ENCODE peak calls at places on chromosomes 5 and 9, in five cellular contexts. H is RWPE1, A is heart right ventricle, K is PC-3, M is A549. P is an unnamed sample.

GRCh38 chr9:110192531-110193326 is 15.2 kb downstream of the C9orf152 start:
- DNase-seq in H (no peak), A (no peak), K (no peak), M (no peak), P (no peak)

GRCh38 chr5:145028626-145029025 is 806.5 kb downstream of the PRELID2 start:
- DNase-seq in H (no peak), A (no peak), K (no peak), M (no peak), P (no peak)

GRCh38 chr5:77168187-77168883 is 42.1 kb upstream of the PDE8B start:
- DNase-seq in H (no peak), A (peak), K (peak), M (peak), P (no peak)

GRCh38 chr5:154487541-154487940 is 9.5 kb upstream of the HAND1 start:
- DNase-seq in H (no peak), A (no peak), K (no peak), M (no peak), P (no peak)

GRCh38 chr5:95733100-95733499 is 2.0 kb downstream of the RHOBTB3 start:
- DNase-seq in H (no peak), A (no peak), K (no peak), M (no peak), P (no peak)

GRCh38 chr9:79858509-79858908 is 286.7 kb downstream of the TLE4 start:
- DNase-seq in H (peak), A (no peak), K (peak), M (peak), P (peak)

GRCh38 chr9:116421006-116421538 is 266.0 kb upstream of the TRIM32 start:
- DNase-seq in H (peak), A (no peak), K (no peak), M (no peak), P (peak)

GRCh38 chr5:79878721-79879336 is 112.2 kb downstream of the MTX3 start:
- DNase-seq in H (peak), A (no peak), K (peak), M (peak), P (no peak)

GRCh38 chr9:81605154-81605670 is 84.1 kb downstream of the TLE1 start:
- DNase-seq in H (no peak), A (no peak), K (peak), M (no peak), P (no peak)

GRCh38 chr5:132271251-132272246 is 14.1 kb downstream of the PDLIM4 start:
- DNase-seq in H (no peak), A (no peak), K (no peak), M (no peak), P (no peak)

GRCh38 chr9:135904121-135904520 is 3.2 kb downstream of the CAMSAP1 start:
- DNase-seq in H (no peak), A (no peak), K (no peak), M (no peak), P (no peak)

GRCh38 chr9:105690742-105691141 is 3.6 kb upstream of the TMEM38B start:
- DNase-seq in H (peak), A (no peak), K (peak), M (peak), P (no peak)

GRCh38 chr9:138065287-138065686 is 187.7 kb downstream of the CACNA1B start:
- DNase-seq in H (no peak), A (no peak), K (no peak), M (no peak), P (no peak)

GRCh38 chr5:57412010-57412409 is 70.6 kb downstream of the ACTBL2 start:
- DNase-seq in H (no peak), A (no peak), K (peak), M (no peak), P (no peak)

GRCh38 chr5:159097461-159098284 is 2.0 kb downstream of the EBF1 start:
- DNase-seq in H (no peak), A (peak), K (no peak), M (no peak), P (no peak)

GRCh38 chr9:37976714-37977477 is 73.0 kb upstream of the SLC25A51 start:
- DNase-seq in H (peak), A (no peak), K (peak), M (no peak), P (peak)

GRCh38 chr9:116939605-116940004 is 252.5 kb downstream of the TRIM32 start:
- DNase-seq in H (no peak), A (no peak), K (no peak), M (no peak), P (no peak)

GRCh38 chr5:136194611-136195010 is 1.6 kb upstream of the SMIM32 start:
- DNase-seq in H (no peak), A (no peak), K (no peak), M (no peak), P (no peak)

GRCh38 chr9:112868956-112869594 is 21.6 kb downstream of the SLC46A2 start:
- DNase-seq in H (no peak), A (no peak), K (no peak), M (no peak), P (no peak)

GRCh38 chr9:125509476-125509875 is 197.5 kb downstream of the MAPKAP1 start:
- DNase-seq in H (no peak), A (no peak), K (no peak), M (no peak), P (no peak)

DNA sequence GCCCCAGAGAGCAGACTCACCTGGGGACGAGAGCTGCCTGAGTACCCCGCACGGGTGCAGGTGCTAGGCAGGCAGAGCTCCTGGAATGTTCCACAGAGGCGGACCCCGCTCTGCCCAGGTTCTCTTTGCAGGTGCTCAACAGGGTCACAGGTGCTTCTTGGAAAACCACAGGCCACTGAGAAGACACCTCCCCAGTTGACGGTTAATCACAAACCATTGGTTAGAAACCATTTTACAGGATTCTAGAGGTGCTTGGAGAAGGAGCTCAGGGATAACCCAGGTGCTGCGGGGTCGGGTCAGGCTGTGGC is 17.3 kb upstream of the SLC6A19 start:
- DNase-seq in H (no peak), A (no peak), K (no peak), M (no peak), P (no peak)
- H3K27ac ChIP-seq in H (no peak), A (no peak), K (no peak), M (no peak), P (no peak)

DNA sequence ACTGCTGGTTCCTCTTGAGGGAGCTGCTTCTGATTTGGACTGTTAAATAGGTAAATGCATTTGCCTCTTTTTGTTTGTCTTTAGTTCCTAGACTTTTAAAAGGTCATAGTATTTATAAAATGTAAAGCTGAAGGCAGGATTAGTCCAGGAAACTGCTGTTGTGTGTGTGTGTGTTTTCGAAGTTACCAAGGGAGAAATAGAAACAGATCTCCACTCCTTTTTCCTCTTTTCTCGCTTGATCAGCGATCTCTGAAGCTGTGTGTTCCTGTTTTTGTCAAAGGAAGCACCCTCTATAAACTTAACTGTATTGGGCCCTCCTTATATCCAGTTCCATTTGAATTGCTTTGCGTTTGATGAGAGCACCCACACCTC is 819 bp downstream of the SNX2 start:
- DNase-seq in H (no peak), A (no peak), K (peak), M (no peak), P (peak)
- H3K27ac ChIP-seq in H (peak), A (peak), K (no peak), M (peak), P (peak)

DNA sequence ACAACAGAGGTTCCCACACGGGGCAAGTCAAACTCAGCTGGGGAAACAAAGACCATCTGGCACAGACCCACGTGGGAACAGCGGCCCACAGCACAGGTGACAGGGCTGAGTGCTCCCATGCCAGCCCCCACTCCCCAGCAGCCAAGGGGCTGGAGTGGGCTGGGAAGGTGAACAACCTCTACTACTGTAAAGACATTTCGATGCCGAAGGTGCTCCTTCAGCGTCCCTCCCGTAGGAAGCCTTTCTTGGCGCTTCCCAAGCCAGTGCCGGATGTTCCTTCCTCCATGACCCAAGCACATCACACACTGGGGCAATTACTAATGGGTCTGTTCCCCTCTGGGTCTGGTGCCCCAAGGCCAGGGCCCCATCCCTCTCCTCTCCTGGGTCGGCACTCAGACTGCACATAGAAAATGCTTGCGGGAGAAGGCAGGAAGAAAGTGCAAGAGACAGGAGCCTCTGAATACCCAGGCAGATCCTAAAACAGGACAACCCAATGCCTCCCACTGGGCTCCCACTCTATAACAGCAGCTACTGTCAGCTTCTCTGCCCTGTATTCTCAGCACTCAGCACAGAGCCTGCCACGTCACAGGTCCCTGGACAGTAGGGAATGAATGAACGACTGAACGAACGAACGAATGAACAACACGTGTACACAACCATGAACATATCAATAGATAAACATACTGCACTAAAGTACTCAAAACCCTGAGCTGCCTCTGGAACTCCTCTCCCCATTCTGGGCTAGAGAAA is 77.0 kb upstream of the LRRTM2 start:
- DNase-seq in H (no peak), A (no peak), K (no peak), M (no peak), P (no peak)
- H3K27ac ChIP-seq in H (no peak), A (peak), K (no peak), M (no peak), P (no peak)

DNA sequence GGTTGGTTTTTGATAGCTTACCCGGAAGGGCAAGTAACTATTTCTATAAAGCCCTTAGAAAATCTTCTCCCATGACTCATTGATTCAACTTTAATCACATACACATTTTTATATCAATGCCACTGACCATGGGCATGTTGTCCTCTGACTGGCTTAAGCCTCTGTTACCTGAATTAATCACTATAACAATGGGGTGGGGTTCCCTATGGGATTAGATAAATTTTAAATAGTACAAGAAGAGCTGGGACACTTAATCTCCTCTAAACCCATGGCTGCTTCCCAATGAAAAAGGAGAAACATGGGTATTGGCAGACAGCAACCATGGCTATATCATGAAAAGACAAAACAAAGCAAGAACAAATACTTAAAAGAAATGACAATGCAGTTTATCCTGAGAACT is 636.2 kb downstream of the BRINP1 start:
- DNase-seq in H (no peak), A (no peak), K (no peak), M (no peak), P (no peak)
- H3K27ac ChIP-seq in H (no peak), A (no peak), K (no peak), M (no peak), P (no peak)

GRCh38 chr5:68319316-68320093 is 103.9 kb downstream of the PIK3R1 start:
- DNase-seq in H (no peak), A (no peak), K (peak), M (peak), P (peak)
- H3K27ac ChIP-seq in H (no peak), A (no peak), K (peak), M (peak), P (no peak)

GRCh38 chr9:97635026-97635425 is 1.4 kb downstream of the NCBP1 start:
- DNase-seq in H (no peak), A (no peak), K (peak), M (no peak), P (no peak)
- H3K27ac ChIP-seq in H (peak), A (no peak), K (no peak), M (peak), P (no peak)

DNA sequence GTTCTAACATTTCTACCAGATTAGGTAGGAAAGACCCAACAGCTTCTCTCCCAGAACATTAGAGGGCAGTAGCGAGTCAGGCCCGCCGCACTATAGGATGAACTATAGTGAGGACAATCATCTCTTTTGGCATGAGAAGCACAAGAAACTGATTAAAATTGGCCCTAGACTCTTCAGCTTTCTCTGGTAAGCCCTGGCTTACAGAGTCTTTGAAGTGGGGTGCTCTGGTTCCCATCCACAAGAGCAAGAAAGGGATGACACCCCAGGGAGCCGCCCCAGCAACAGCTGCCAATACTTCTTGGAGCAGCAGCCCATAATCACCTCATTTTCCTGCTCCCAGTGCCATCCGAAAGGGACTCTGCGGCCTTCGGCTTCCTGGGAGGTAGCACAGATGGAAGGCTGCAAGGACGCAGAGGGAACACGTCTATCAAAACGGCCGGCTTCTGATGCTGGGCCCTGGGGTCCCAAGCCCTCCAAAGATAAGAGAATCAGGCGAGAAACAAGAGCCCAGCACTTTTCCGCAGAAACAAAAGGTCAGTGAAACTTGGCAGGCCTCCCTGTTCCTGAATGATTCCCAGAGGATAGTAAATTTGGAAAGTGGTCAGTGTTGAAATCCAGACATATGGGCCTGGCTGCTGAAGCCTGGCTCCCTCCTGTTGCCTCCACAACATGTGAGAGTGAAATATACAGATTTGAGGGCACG is 69.3 kb downstream of the HSD17B3 start:
- DNase-seq in H (peak), A (peak), K (peak), M (peak), P (peak)
- H3K27ac ChIP-seq in H (no peak), A (peak), K (no peak), M (no peak), P (no peak)

GRCh38 chr9:134664446-134664845 is 22.8 kb downstream of the COL5A1 start:
- DNase-seq in H (no peak), A (no peak), K (no peak), M (no peak), P (no peak)

GRCh38 chr9:134661791-134662142 is 20.2 kb downstream of the COL5A1 start:
- DNase-seq in H (peak), A (no peak), K (no peak), M (no peak), P (peak)

GRCh38 chr9:134662143-134662876 is 20.7 kb downstream of the COL5A1 start:
- DNase-seq in H (peak), A (peak), K (peak), M (no peak), P (peak)

GRCh38 chr9:134663753-134664415 is 22.3 kb downstream of the COL5A1 start:
- DNase-seq in H (no peak), A (no peak), K (no peak), M (no peak), P (no peak)

DNA sequence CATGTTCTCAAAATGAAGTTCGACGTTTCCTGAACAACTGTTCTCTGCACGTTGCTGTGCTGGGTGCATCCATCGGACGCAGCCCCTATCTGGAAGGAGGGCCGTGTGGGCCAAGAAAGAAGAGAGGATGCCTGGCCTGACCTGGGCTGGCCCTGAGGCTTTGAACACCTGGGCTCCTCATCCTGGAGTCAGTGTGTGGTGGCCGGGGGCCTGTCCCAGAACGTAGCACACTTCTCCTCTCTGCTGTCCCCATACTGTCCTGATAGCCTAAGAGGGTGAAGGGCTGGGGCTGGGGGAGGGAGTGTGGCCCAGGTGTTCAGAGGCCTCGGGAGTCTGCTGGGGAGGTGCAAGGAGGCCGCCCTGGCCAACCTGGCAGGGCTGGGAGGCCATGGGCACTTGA is 21.5 kb downstream of the COL5A1 start:
- DNase-seq in H (no peak), A (no peak), K (no peak), M (no peak), P (no peak)
- H3K27ac ChIP-seq in H (peak), A (peak), K (no peak), M (peak), P (no peak)

DNA sequence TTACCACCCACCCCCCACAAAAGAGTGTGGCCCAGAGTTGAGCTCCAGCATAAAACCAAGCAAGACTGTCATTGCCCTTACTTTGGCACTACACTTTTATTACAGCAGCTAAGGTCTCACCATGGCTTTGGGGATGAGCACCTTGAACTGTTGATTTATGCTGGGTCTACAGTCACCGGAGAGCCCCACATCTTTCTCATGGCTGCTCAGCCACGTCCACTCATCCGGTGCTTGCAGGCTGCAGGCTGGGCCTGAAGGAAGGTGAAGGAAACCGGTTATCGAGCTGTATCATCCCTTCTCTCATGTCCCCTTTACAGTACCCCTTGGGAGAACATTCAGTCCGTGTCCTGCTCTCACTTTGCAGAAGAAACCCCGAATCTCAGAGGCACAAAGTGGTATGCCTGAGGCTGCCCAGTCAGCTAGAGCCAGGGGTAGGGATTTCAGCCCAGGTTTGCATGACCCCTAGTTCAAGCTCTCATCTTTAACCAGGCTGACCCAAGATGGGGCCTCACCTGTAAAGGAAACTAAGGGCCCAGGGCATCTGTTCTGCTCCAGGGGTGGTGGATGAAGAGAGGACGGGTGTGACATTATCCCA is 11.6 kb downstream of the TMOD1 start:
- DNase-seq in H (no peak), A (no peak), K (no peak), M (no peak), P (no peak)
- H3K27ac ChIP-seq in H (no peak), A (no peak), K (no peak), M (no peak), P (no peak)

P was measured in foreskin keratinocyte.